ENCODE peak calls at places on chromosomes 1 and 21, in four cellular contexts. A is Calu3, R is natural killer cell, I is IMR-90. H is an unnamed sample.

GRCh38 chr1:29282924-29283803 is 46.8 kb downstream of the PTPRU start:
- DNase-seq in I (peak), R (no peak), A (peak), H (no peak)

GRCh38 chr1:44425327-44426082 is 20.4 kb downstream of the RNF220 start:
- DNase-seq in I (no peak), A (no peak), R (no peak), H (no peak)

GRCh38 chr1:89273324-89273778 is 691 bp upstream of the GBP5 start:
- DNase-seq in A (no peak), I (no peak), R (no peak), H (no peak)

GRCh38 chr1:56569661-56570060 is 9.7 kb downstream of the PLPP3 start:
- DNase-seq in R (no peak), I (no peak), A (no peak), H (no peak)

GRCh38 chr1:62194651-62195282 is at the start of gene L1TD1:
- DNase-seq in A (no peak), I (no peak), R (no peak), H (no peak)

GRCh38 chr1:196933531-196934189 is 9.9 kb upstream of the CFHR2 start:
- DNase-seq in A (no peak), R (no peak), I (no peak), H (no peak)

GRCh38 chr21:14120091-14120734 is 90.5 kb downstream of the LIPI start:
- DNase-seq in I (peak), A (no peak), R (peak), H (no peak)

GRCh38 chr1:21667348-21668231 is 1.6 kb downstream of the RAP1GAP start:
- DNase-seq in R (no peak), I (no peak), A (no peak), H (peak)

GRCh38 chr1:65235867-65236805 is 73.2 kb upstream of the DNAJC6 start:
- DNase-seq in R (no peak), I (peak), A (no peak), H (no peak)

GRCh38 chr1:204647114-204647804 is 38.3 kb downstream of the LRRN2 start:
- DNase-seq in I (peak), A (peak), R (no peak), H (no peak)

GRCh38 chr1:228794173-228794572 is 58.9 kb downstream of the RHOU start:
- DNase-seq in I (no peak), A (no peak), R (no peak), H (no peak)

GRCh38 chr1:170661646-170662411 is 2.1 kb upstream of the PRRX1 start:
- DNase-seq in A (no peak), I (peak), R (no peak), H (no peak)

GRCh38 chr1:51784997-51785421 is 93.5 kb downstream of the NRDC start:
- DNase-seq in I (peak), A (no peak), R (no peak), H (no peak)

GRCh38 chr1:219847215-219847855 is 81.0 kb downstream of the SLC30A10 start:
- DNase-seq in R (no peak), I (no peak), A (peak), H (no peak)

GRCh38 chr1:24702511-24703293 is 42.5 kb upstream of the CLIC4 start:
- DNase-seq in R (no peak), A (no peak), I (peak), H (no peak)

GRCh38 chr1:229570891-229571516 is 12.5 kb upstream of the ABCB10 start:
- DNase-seq in A (peak), I (no peak), R (no peak), H (no peak)

GRCh38 chr1:156927215-156928042 is 7.0 kb downstream of the LRRC71 start:
- DNase-seq in A (peak), I (peak), R (peak), H (peak)

GRCh38 chr1:89206361-89206760 is 7.6 kb upstream of the GBP4 start:
- DNase-seq in R (no peak), A (no peak), I (no peak), H (no peak)

GRCh38 chr1:150362721-150363425 is 1.1 kb upstream of the RPRD2 start:
- DNase-seq in R (no peak), A (no peak), I (no peak), H (no peak)

GRCh38 chr1:63731117-63732043 is 42.4 kb upstream of the ROR1 start:
- DNase-seq in R (no peak), A (peak), I (peak), H (no peak)

GRCh38 chr1:72284084-72284397 is 1.7 kb upstream of the NEGR1 start:
- DNase-seq in R (no peak), I (no peak), A (no peak), H (no peak)

GRCh38 chr1:76254165-76255043 is 179.9 kb downstream of the ST6GALNAC3 start:
- DNase-seq in I (no peak), A (no peak), R (no peak), H (no peak)

GRCh38 chr1:154434346-154435075 is 29.4 kb downstream of the IL6R start:
- DNase-seq in I (no peak), A (no peak), R (no peak), H (no peak)

GRCh38 chr1:196873385-196873784 is 14.5 kb upstream of the CFHR4 start:
- DNase-seq in R (no peak), I (no peak), A (no peak), H (no peak)

GRCh38 chr1:156961709-156962108 is 41.3 kb downstream of the LRRC71 start:
- DNase-seq in I (no peak), A (peak), R (no peak), H (no peak)

GRCh38 chr1:156245451-156246232 is 2.2 kb downstream of the PAQR6 start:
- DNase-seq in A (peak), I (no peak), R (peak), H (no peak)

GRCh38 chr1:243842978-243843490 is 7.0 kb downstream of the AKT3 start:
- DNase-seq in R (no peak), I (peak), A (peak), H (no peak)

GRCh38 chr1:203325418-203326091 is 20.2 kb downstream of the BTG2 start:
- DNase-seq in I (no peak), R (no peak), A (no peak), H (peak)

GRCh38 chr1:203325004-203325417 is 19.7 kb downstream of the BTG2 start:
- DNase-seq in R (peak), I (no peak), A (no peak), H (peak)

GRCh38 chr1:203326830-203327683 is 21.7 kb downstream of the BTG2 start:
- DNase-seq in R (peak), I (peak), A (peak), H (peak)

GRCh38 chr1:203328714-203329122 is 22.2 kb downstream of the FMOD start:
- DNase-seq in R (no peak), I (no peak), A (peak), H (no peak)

DNA sequence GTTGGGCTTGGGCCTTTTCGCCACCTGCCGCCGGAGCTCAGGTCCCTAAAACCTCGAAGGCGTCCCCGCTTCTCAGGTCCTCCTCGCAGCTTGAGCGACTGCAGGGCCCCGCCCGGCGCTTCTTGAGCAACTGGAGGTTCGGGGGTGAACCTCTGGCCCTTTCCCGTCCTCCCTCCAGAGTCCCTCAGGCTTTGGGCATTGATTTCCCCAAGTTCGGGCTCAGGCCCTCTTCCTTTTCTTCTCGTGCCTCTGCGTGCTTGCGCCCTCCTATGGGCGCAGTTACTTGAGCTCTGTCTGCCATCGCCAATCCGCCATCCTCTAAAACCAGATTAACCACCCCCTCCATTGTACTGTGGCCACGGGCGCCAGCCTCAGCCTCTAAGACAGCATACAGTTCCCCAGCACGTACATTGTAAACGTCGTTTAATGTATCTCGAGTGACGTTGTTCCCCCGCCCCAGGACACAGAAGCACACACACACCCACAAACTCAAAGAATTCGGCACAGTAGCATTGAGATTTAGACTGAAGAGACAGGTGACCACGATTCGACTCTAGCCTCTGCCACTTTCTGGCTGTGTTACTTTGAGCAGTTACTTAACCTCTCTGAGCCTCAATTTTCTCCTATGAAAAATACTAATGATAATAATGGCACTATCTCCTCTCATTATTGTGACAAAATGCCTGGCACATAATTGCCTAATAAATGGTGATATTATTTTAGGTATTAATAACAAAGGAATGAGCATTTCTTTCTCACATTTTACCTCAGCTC is 22.6 kb downstream of the BTG2 start:
- DNase-seq in A (peak), R (peak), I (peak), H (peak)
- TF ChIP-seq CTCF in A (peak), R (no peak), I (peak), H (peak)

GRCh38 chr1:152347116-152347728 is 12.6 kb downstream of the FLG2 start:
- DNase-seq in A (peak), I (peak), R (no peak), H (no peak)

GRCh38 chr1:152344463-152344862 is 15.3 kb downstream of the FLG2 start:
- DNase-seq in R (no peak), A (no peak), I (no peak), H (no peak)

GRCh38 chr1:152349611-152350010 is 10.2 kb downstream of the FLG2 start:
- DNase-seq in A (no peak), R (no peak), I (no peak), H (no peak)

GRCh38 chr1:152348447-152348846 is 11.4 kb downstream of the FLG2 start:
- DNase-seq in A (no peak), R (no peak), I (no peak), H (no peak)
- TF ChIP-seq CTCF in A (no peak), R (no peak), I (no peak), H (peak)

GRCh38 chr1:207181838-207182237 is 77.8 kb downstream of the C4BPA start:
- DNase-seq in R (no peak), A (no peak), I (no peak), H (no peak)
- TF ChIP-seq CTCF in R (peak), A (no peak), I (peak), H (peak)

GRCh38 chr21:25039461-25040380 is 567.6 kb downstream of the MRPL39 start:
- DNase-seq in I (peak), A (no peak), R (no peak), H (no peak)
- TF ChIP-seq CTCF in I (peak), A (no peak), R (no peak), H (no peak)

GRCh38 chr1:162373072-162373427 is 3.6 kb downstream of the SPATA46 start:
- DNase-seq in I (no peak), A (no peak), R (no peak), H (no peak)
- TF ChIP-seq CTCF in I (no peak), A (no peak), R (no peak), H (no peak)

DNA sequence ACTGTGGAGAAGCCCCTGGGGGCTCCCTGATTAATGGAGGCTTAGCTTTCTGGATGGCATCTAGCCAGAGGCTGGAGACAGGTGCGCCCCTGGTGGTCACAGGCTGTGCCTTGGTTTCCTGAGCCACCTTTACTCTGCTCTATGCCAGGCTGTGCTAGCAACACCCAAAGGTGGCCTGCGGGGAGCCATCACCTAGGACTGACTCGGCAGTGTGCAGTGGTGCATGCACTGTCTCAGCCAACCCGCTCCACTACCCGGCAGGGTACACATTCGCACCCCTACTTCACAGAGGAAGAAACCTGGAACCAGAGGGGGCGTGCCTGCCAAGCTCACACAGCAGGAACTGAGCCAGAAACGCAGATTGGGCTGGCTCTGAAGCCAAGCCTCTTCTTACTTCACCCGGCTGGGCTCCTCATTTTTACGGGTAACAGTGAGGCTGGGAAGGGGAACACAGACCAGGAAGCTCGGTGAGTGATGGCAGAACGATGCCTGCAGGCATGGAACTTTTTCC is 24.8 kb downstream of the PCSK9 start:
- DNase-seq in A (no peak), R (no peak), I (no peak), H (peak)
- TF ChIP-seq CTCF in A (no peak), R (no peak), I (no peak), H (no peak)

GRCh38 chr1:15360681-15361080 is 49.0 kb upstream of the EFHD2 start:
- DNase-seq in R (no peak), I (no peak), A (no peak), H (no peak)

GRCh38 chr1:15362096-15362736 is 47.5 kb upstream of the EFHD2 start:
- DNase-seq in A (no peak), I (no peak), R (no peak), H (no peak)

GRCh38 chr1:15368888-15369287 is 40.8 kb upstream of the EFHD2 start:
- DNase-seq in R (no peak), I (no peak), A (no peak), H (no peak)

GRCh38 chr1:15362737-15363128 is 47.0 kb upstream of the EFHD2 start:
- DNase-seq in I (no peak), R (no peak), A (no peak), H (no peak)

GRCh38 chr1:15364740-15365139 is 44.9 kb upstream of the EFHD2 start:
- DNase-seq in R (no peak), A (no peak), I (no peak), H (no peak)
- TF ChIP-seq CTCF in R (no peak), A (no peak), I (no peak), H (peak)

DNA sequence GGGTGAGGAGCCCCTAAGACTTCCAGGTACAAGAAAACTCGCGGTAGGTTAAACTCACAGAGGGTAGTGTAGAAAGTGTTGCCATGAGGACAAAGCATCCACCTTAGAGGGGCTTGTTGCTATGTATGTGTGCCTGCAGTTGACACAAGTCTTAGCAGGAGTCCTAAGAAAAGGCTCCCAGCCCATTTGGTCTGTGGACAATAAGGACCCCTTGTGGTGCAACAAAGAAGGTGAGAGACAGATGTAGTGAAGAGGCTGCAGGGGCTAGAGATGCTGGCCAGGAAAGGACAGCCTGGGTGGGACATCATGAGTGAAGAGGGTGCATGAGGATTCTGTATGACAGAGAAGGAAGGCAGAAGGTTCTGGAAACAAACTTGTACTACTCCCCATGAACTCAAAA is 36.3 kb upstream of the IL10 start:
- DNase-seq in R (no peak), A (peak), I (peak), H (no peak)
- TF ChIP-seq CTCF in R (peak), A (no peak), I (peak), H (peak)

DNA sequence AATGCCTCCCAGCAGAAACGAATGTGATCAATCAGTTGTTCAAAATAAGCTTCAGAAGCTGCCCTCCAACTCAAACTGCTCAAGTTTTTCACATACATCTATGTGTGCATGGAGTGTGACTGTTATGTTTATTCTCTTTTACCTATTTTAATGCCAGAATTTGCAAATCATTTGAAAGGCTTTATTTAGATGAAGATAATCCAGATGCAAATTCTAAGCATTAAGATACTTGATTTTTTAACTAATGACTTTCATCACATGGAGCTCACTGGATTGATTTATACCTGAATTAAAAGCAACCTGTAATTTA is 69.5 kb downstream of the PLD5 start:
- DNase-seq in A (no peak), I (no peak), R (no peak), H (no peak)
- TF ChIP-seq CTCF in A (peak), I (no peak), R (no peak), H (peak)